ENCODE peak calls at places on chromosomes 1 and 21, in four cellular contexts. Y is HepG2, M is A549, G is K562. H is an unnamed sample.

GRCh38 chr1:6440198-6441126 is 15.9 kb downstream of the ESPN start:
- DNase-seq in Y (peak), M (no peak), G (peak), H (peak)

GRCh38 chr21:35201799-35202198 is 152.7 kb upstream of the RUNX1 start:
- DNase-seq in Y (no peak), M (no peak), G (no peak), H (no peak)

GRCh38 chr1:224168859-224169380 is 14.1 kb upstream of the DEGS1 start:
- DNase-seq in Y (peak), M (peak), G (no peak), H (no peak)

GRCh38 chr1:167630568-167631385 is 745 bp downstream of the RCSD1 start:
- DNase-seq in Y (no peak), M (no peak), G (peak), H (no peak)

GRCh38 chr21:45382698-45383000 is 22.3 kb upstream of the COL18A1 start:
- DNase-seq in Y (no peak), M (no peak), G (no peak), H (peak)

GRCh38 chr1:31748265-31748859 is 15.8 kb downstream of the ADGRB2 start:
- DNase-seq in Y (no peak), M (no peak), G (no peak), H (no peak)

GRCh38 chr1:932178-932520 is 8.4 kb downstream of the SAMD11 start:
- DNase-seq in Y (no peak), M (no peak), G (no peak), H (no peak)

GRCh38 chr1:56584910-56585528 is 5.7 kb upstream of the PLPP3 start:
- DNase-seq in Y (peak), M (peak), G (peak), H (no peak)

GRCh38 chr1:237341391-237341790 is 299.4 kb downstream of the RYR2 start:
- DNase-seq in Y (no peak), M (no peak), G (no peak), H (no peak)

GRCh38 chr1:1997561-1997960 is 6.0 kb downstream of the CFAP74 start:
- DNase-seq in Y (no peak), M (no peak), G (no peak), H (no peak)

GRCh38 chr21:37208056-37208705 is 59.0 kb downstream of the VPS26C start:
- DNase-seq in Y (peak), M (no peak), G (peak), H (no peak)

GRCh38 chr1:25729774-25730173 is 70.2 kb upstream of the SELENON start:
- DNase-seq in Y (no peak), M (no peak), G (no peak), H (no peak)

GRCh38 chr21:38468989-38469388 is 29.3 kb downstream of the ERG start:
- DNase-seq in Y (peak), M (peak), G (no peak), H (no peak)

GRCh38 chr1:103513720-103514119 is 11.8 kb upstream of the RNPC3 start:
- DNase-seq in Y (no peak), M (no peak), G (no peak), H (no peak)

GRCh38 chr1:233459968-233460367 is 132.4 kb downstream of the MAP3K21 start:
- DNase-seq in Y (no peak), M (no peak), G (no peak), H (peak)

GRCh38 chr1:87236585-87236984 is 92.1 kb upstream of the LMO4 start:
- DNase-seq in Y (no peak), M (no peak), G (no peak), H (no peak)

GRCh38 chr1:22267413-22268257 is 124.7 kb upstream of the WNT4 start:
- DNase-seq in Y (no peak), M (no peak), G (no peak), H (no peak)

GRCh38 chr1:23282967-23283366 is 61.1 kb downstream of the HNRNPR start:
- DNase-seq in Y (no peak), M (no peak), G (no peak), H (no peak)

GRCh38 chr1:31249854-31250253 is 10.2 kb upstream of the NKAIN1 start:
- DNase-seq in Y (no peak), M (no peak), G (no peak), H (no peak)

GRCh38 chr1:99869304-99869703 is 19.1 kb downstream of the AGL start:
- DNase-seq in Y (no peak), M (no peak), G (no peak), H (no peak)

GRCh38 chr1:119069682-119070081 is 70.8 kb downstream of the WARS2 start:
- DNase-seq in Y (no peak), M (no peak), G (no peak), H (no peak)

GRCh38 chr1:242890211-242890741 is 364.8 kb downstream of the CEP170 start:
- DNase-seq in Y (no peak), M (no peak), G (no peak), H (peak)

GRCh38 chr1:64834734-64835133 is 89.9 kb downstream of the RAVER2 start:
- DNase-seq in Y (no peak), M (no peak), G (no peak), H (no peak)

GRCh38 chr1:220803401-220804201 is 16.9 kb downstream of the MTARC1 start:
- DNase-seq in Y (peak), M (peak), G (peak), H (no peak)
- TF ChIP-seq HMGXB4 in Y (no peak), M (no peak), G (no peak), H (no peak)

GRCh38 chr1:4463631-4464030 is 190.8 kb upstream of the AJAP1 start:
- DNase-seq in Y (no peak), M (no peak), G (no peak), H (no peak)
- TF ChIP-seq HMGXB4 in Y (no peak), M (no peak), G (no peak), H (no peak)

DNA sequence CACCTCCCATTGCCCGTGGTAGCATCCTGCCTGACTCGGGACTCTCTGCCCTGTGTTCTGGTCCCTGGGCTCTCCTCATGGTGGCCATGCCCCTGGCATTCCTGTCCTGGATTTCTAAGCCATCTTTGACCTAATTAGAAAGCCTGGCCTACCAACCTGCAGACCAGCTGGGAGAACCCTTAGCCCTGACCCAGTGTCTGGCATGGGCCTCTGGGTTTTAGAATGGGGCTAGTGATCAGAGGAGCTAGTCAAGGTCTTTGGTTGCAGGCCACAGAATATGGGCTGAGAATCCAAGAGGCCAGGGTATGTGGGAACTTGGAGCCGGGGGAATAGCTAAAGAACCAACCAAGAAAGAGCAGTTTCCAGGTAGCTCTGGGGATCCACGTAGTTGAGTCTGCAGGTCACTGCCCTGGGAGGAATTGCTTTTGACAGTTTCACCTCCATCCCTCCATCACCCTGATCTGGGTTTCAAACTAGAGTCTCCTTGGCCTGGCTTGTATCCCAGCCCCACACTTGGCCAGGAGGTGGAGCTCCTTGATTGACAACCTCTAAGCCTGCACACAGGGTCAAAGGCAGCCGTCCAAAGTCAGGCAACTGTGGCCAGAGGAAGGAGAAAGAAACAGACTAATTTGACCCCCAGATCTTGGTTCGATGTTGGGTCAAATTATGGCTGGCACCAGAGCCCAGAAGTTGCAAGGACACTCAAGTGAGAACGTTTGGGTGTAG is 54.7 kb upstream of the ABCG1 start:
- DNase-seq in Y (peak), M (no peak), G (peak), H (peak)
- TF ChIP-seq HMGXB4 in Y (no peak), M (no peak), G (no peak), H (no peak)

DNA sequence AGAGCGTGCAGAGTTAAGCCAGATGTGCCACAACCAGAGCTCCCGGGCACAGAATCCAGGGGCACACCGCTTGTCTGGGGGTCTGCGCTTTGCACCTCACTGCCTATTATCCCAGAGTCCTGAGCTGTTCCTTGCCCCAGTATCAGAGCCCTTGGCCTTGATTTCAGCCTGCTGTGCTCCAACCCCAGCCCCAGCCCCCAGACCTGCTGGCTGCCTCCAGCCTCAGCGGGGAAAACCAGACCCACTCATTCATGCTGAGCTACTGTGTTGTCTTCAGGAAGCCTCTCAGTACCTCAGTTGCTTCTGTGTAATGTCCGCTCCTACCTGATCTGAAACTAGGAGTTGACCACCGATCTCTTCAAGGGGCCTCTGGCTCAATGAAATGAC is 1.1 kb downstream of the IKBKE start:
- DNase-seq in Y (no peak), M (no peak), G (no peak), H (no peak)
- TF ChIP-seq HMGXB4 in Y (no peak), M (no peak), G (no peak), H (no peak)

GRCh38 chr1:196357913-196358312 is 250.3 kb downstream of the KCNT2 start:
- DNase-seq in Y (no peak), M (no peak), G (no peak), H (no peak)

GRCh38 chr1:196361112-196361714 is 247.0 kb downstream of the KCNT2 start:
- DNase-seq in Y (peak), M (no peak), G (no peak), H (no peak)

GRCh38 chr1:196355206-196355786 is 252.9 kb downstream of the KCNT2 start:
- DNase-seq in Y (peak), M (peak), G (no peak), H (no peak)
- TF ChIP-seq HMGXB4 in Y (no peak), M (no peak), G (no peak), H (no peak)

DNA sequence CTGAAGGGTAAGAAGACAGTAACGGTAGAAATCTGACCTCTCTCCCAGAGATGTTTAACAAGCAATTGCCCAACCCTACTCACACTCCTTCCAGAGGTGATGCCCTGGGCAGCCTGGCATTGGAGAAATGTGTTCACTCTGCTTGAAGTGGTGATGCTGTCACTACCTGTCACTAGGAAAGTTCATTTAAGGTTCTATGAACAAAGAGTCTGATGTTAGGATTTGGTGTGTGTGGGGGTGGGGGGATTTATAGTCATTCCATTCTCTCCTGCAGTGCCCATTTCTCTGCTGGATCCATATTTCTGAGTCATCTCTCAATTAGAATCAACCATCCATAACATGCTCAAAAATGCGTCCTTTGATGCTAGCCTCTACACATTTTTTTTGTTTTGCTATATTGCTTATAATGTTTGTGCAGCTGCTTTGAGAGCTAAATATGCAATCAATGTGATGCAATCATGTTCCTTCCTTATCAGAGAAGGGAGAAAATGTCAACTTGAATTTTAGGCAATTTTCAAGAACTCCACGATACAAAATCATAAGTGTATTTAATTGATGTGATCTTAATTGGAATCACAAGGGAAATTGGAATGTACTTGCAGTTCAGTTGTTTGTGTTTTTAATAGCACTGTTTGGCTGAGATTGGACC is 173.9 kb downstream of the DUSP10 start:
- DNase-seq in Y (no peak), M (no peak), G (no peak), H (no peak)
- TF ChIP-seq HMGXB4 in Y (no peak), M (no peak), G (no peak), H (no peak)

GRCh38 chr1:156336242-156336641 is 1.9 kb downstream of the CCT3 start:
- DNase-seq in Y (no peak), M (no peak), G (peak), H (no peak)
- TF ChIP-seq HMGXB4 in Y (no peak), M (no peak), G (no peak), H (no peak)